ENCODE peak calls at places on chromosomes 3 and 15, in seven cellular contexts. One of them, this sample, is unnamed.

GRCh38 chr3:175433026-175433668 is 574.0 kb downstream of the NAALADL2 start:
- DNase-seq in effector CD4-positive, alpha-beta T cell: no peak
- DNase-seq in germinal center: no peak
- DNase-seq in activated CD4-positive, CD25-positive, alpha-beta regulatory T cell treated with anti-CD3 and anti-CD28 coated beads, Interleukin-2, amount 50 U/mL, for 72 hours: no peak
- DNase-seq in stimulated activated CD4-positive, alpha-beta T cell treated with anti-CD3 and anti-CD28 coated beads, Interleukin-12 subunit alpha, Interleukin-12 subunit beta, amount 100 ng/mL, for 4 hours: no peak
- DNase-seq in kidney: no peak
- DNase-seq in NCI-H187 treated with DMSO at 0.1 percent for 48 hours: no peak
- DNase-seq in this sample: no peak

GRCh38 chr15:50180578-50180977 is 1.4 kb upstream of the SLC27A2 start:
- DNase-seq in effector CD4-positive, alpha-beta T cell: no peak
- DNase-seq in germinal center: no peak
- DNase-seq in activated CD4-positive, CD25-positive, alpha-beta regulatory T cell treated with anti-CD3 and anti-CD28 coated beads, Interleukin-2, amount 50 U/mL, for 72 hours: no peak
- DNase-seq in stimulated activated CD4-positive, alpha-beta T cell treated with anti-CD3 and anti-CD28 coated beads, Interleukin-12 subunit alpha, Interleukin-12 subunit beta, amount 100 ng/mL, for 4 hours: no peak
- DNase-seq in kidney: no peak
- DNase-seq in NCI-H187 treated with DMSO at 0.1 percent for 48 hours: no peak
- DNase-seq in this sample: no peak

GRCh38 chr15:47374222-47374621 is 343.1 kb upstream of the SEMA6D start:
- DNase-seq in effector CD4-positive, alpha-beta T cell: no peak
- DNase-seq in germinal center: no peak
- DNase-seq in activated CD4-positive, CD25-positive, alpha-beta regulatory T cell treated with anti-CD3 and anti-CD28 coated beads, Interleukin-2, amount 50 U/mL, for 72 hours: no peak
- DNase-seq in stimulated activated CD4-positive, alpha-beta T cell treated with anti-CD3 and anti-CD28 coated beads, Interleukin-12 subunit alpha, Interleukin-12 subunit beta, amount 100 ng/mL, for 4 hours: no peak
- DNase-seq in kidney: no peak
- DNase-seq in NCI-H187 treated with DMSO at 0.1 percent for 48 hours: no peak
- DNase-seq in this sample: no peak

GRCh38 chr15:76059320-76060097 is at the start of gene TMEM266:
- DNase-seq in effector CD4-positive, alpha-beta T cell: no peak
- DNase-seq in germinal center: peak
- DNase-seq in activated CD4-positive, CD25-positive, alpha-beta regulatory T cell treated with anti-CD3 and anti-CD28 coated beads, Interleukin-2, amount 50 U/mL, for 72 hours: peak
- DNase-seq in stimulated activated CD4-positive, alpha-beta T cell treated with anti-CD3 and anti-CD28 coated beads, Interleukin-12 subunit alpha, Interleukin-12 subunit beta, amount 100 ng/mL, for 4 hours: peak
- DNase-seq in kidney: peak
- DNase-seq in NCI-H187 treated with DMSO at 0.1 percent for 48 hours: no peak
- DNase-seq in this sample: peak

GRCh38 chr3:59663076-59663850 is 613.4 kb upstream of the CFAP20DC start:
- DNase-seq in effector CD4-positive, alpha-beta T cell: no peak
- DNase-seq in germinal center: no peak
- DNase-seq in activated CD4-positive, CD25-positive, alpha-beta regulatory T cell treated with anti-CD3 and anti-CD28 coated beads, Interleukin-2, amount 50 U/mL, for 72 hours: no peak
- DNase-seq in stimulated activated CD4-positive, alpha-beta T cell treated with anti-CD3 and anti-CD28 coated beads, Interleukin-12 subunit alpha, Interleukin-12 subunit beta, amount 100 ng/mL, for 4 hours: no peak
- DNase-seq in kidney: no peak
- DNase-seq in NCI-H187 treated with DMSO at 0.1 percent for 48 hours: no peak
- DNase-seq in this sample: no peak

GRCh38 chr3:117537949-117538348 is 828.4 kb downstream of the TUSC7 start:
- DNase-seq in effector CD4-positive, alpha-beta T cell: no peak
- DNase-seq in germinal center: no peak
- DNase-seq in activated CD4-positive, CD25-positive, alpha-beta regulatory T cell treated with anti-CD3 and anti-CD28 coated beads, Interleukin-2, amount 50 U/mL, for 72 hours: no peak
- DNase-seq in stimulated activated CD4-positive, alpha-beta T cell treated with anti-CD3 and anti-CD28 coated beads, Interleukin-12 subunit alpha, Interleukin-12 subunit beta, amount 100 ng/mL, for 4 hours: no peak
- DNase-seq in kidney: no peak
- DNase-seq in NCI-H187 treated with DMSO at 0.1 percent for 48 hours: no peak
- DNase-seq in this sample: no peak

GRCh38 chr3:182809523-182809922 is 16.2 kb downstream of the ATP11B start:
- DNase-seq in effector CD4-positive, alpha-beta T cell: no peak
- DNase-seq in germinal center: no peak
- DNase-seq in activated CD4-positive, CD25-positive, alpha-beta regulatory T cell treated with anti-CD3 and anti-CD28 coated beads, Interleukin-2, amount 50 U/mL, for 72 hours: no peak
- DNase-seq in stimulated activated CD4-positive, alpha-beta T cell treated with anti-CD3 and anti-CD28 coated beads, Interleukin-12 subunit alpha, Interleukin-12 subunit beta, amount 100 ng/mL, for 4 hours: no peak
- DNase-seq in kidney: no peak
- DNase-seq in NCI-H187 treated with DMSO at 0.1 percent for 48 hours: no peak
- DNase-seq in this sample: no peak

GRCh38 chr3:139928708-139929505 is 6.1 kb upstream of the CLSTN2 start:
- DNase-seq in effector CD4-positive, alpha-beta T cell: no peak
- DNase-seq in germinal center: no peak
- DNase-seq in activated CD4-positive, CD25-positive, alpha-beta regulatory T cell treated with anti-CD3 and anti-CD28 coated beads, Interleukin-2, amount 50 U/mL, for 72 hours: no peak
- DNase-seq in stimulated activated CD4-positive, alpha-beta T cell treated with anti-CD3 and anti-CD28 coated beads, Interleukin-12 subunit alpha, Interleukin-12 subunit beta, amount 100 ng/mL, for 4 hours: no peak
- DNase-seq in kidney: no peak
- DNase-seq in NCI-H187 treated with DMSO at 0.1 percent for 48 hours: no peak
- DNase-seq in this sample: no peak

GRCh38 chr15:60731583-60732130 is 252.7 kb upstream of the ICE2 start:
- DNase-seq in effector CD4-positive, alpha-beta T cell: no peak
- DNase-seq in germinal center: no peak
- DNase-seq in activated CD4-positive, CD25-positive, alpha-beta regulatory T cell treated with anti-CD3 and anti-CD28 coated beads, Interleukin-2, amount 50 U/mL, for 72 hours: no peak
- DNase-seq in stimulated activated CD4-positive, alpha-beta T cell treated with anti-CD3 and anti-CD28 coated beads, Interleukin-12 subunit alpha, Interleukin-12 subunit beta, amount 100 ng/mL, for 4 hours: no peak
- DNase-seq in kidney: no peak
- DNase-seq in NCI-H187 treated with DMSO at 0.1 percent for 48 hours: no peak
- DNase-seq in this sample: no peak

GRCh38 chr15:26971303-26972018 is 480 bp downstream of the GABRG3 start:
- DNase-seq in effector CD4-positive, alpha-beta T cell: no peak
- DNase-seq in germinal center: no peak
- DNase-seq in activated CD4-positive, CD25-positive, alpha-beta regulatory T cell treated with anti-CD3 and anti-CD28 coated beads, Interleukin-2, amount 50 U/mL, for 72 hours: no peak
- DNase-seq in stimulated activated CD4-positive, alpha-beta T cell treated with anti-CD3 and anti-CD28 coated beads, Interleukin-12 subunit alpha, Interleukin-12 subunit beta, amount 100 ng/mL, for 4 hours: no peak
- DNase-seq in kidney: no peak
- DNase-seq in NCI-H187 treated with DMSO at 0.1 percent for 48 hours: no peak
- DNase-seq in this sample: no peak

GRCh38 chr3:190605385-190605784 is 91.5 kb downstream of the IL1RAP start:
- DNase-seq in effector CD4-positive, alpha-beta T cell: no peak
- DNase-seq in germinal center: no peak
- DNase-seq in activated CD4-positive, CD25-positive, alpha-beta regulatory T cell treated with anti-CD3 and anti-CD28 coated beads, Interleukin-2, amount 50 U/mL, for 72 hours: no peak
- DNase-seq in stimulated activated CD4-positive, alpha-beta T cell treated with anti-CD3 and anti-CD28 coated beads, Interleukin-12 subunit alpha, Interleukin-12 subunit beta, amount 100 ng/mL, for 4 hours: no peak
- DNase-seq in kidney: no peak
- DNase-seq in NCI-H187 treated with DMSO at 0.1 percent for 48 hours: no peak
- DNase-seq in this sample: no peak

GRCh38 chr3:18424862-18425640 is at the start of gene SATB1:
- DNase-seq in effector CD4-positive, alpha-beta T cell: peak
- DNase-seq in germinal center: peak
- DNase-seq in activated CD4-positive, CD25-positive, alpha-beta regulatory T cell treated with anti-CD3 and anti-CD28 coated beads, Interleukin-2, amount 50 U/mL, for 72 hours: peak
- DNase-seq in stimulated activated CD4-positive, alpha-beta T cell treated with anti-CD3 and anti-CD28 coated beads, Interleukin-12 subunit alpha, Interleukin-12 subunit beta, amount 100 ng/mL, for 4 hours: peak
- DNase-seq in kidney: peak
- DNase-seq in NCI-H187 treated with DMSO at 0.1 percent for 48 hours: no peak
- DNase-seq in this sample: peak

GRCh38 chr3:158152186-158152585 is 42.3 kb downstream of the RSRC1 start:
- DNase-seq in effector CD4-positive, alpha-beta T cell: no peak
- DNase-seq in germinal center: no peak
- DNase-seq in activated CD4-positive, CD25-positive, alpha-beta regulatory T cell treated with anti-CD3 and anti-CD28 coated beads, Interleukin-2, amount 50 U/mL, for 72 hours: no peak
- DNase-seq in stimulated activated CD4-positive, alpha-beta T cell treated with anti-CD3 and anti-CD28 coated beads, Interleukin-12 subunit alpha, Interleukin-12 subunit beta, amount 100 ng/mL, for 4 hours: no peak
- DNase-seq in kidney: no peak
- DNase-seq in NCI-H187 treated with DMSO at 0.1 percent for 48 hours: no peak
- DNase-seq in this sample: no peak

GRCh38 chr3:12478326-12478725 is 6.0 kb upstream of the TSEN2 start:
- DNase-seq in effector CD4-positive, alpha-beta T cell: no peak
- DNase-seq in germinal center: no peak
- DNase-seq in activated CD4-positive, CD25-positive, alpha-beta regulatory T cell treated with anti-CD3 and anti-CD28 coated beads, Interleukin-2, amount 50 U/mL, for 72 hours: no peak
- DNase-seq in stimulated activated CD4-positive, alpha-beta T cell treated with anti-CD3 and anti-CD28 coated beads, Interleukin-12 subunit alpha, Interleukin-12 subunit beta, amount 100 ng/mL, for 4 hours: no peak
- DNase-seq in kidney: no peak
- DNase-seq in NCI-H187 treated with DMSO at 0.1 percent for 48 hours: no peak
- DNase-seq in this sample: no peak

GRCh38 chr3:58749948-58750347 is 83.4 kb upstream of the FAM3D start:
- DNase-seq in effector CD4-positive, alpha-beta T cell: no peak
- DNase-seq in germinal center: no peak
- DNase-seq in activated CD4-positive, CD25-positive, alpha-beta regulatory T cell treated with anti-CD3 and anti-CD28 coated beads, Interleukin-2, amount 50 U/mL, for 72 hours: no peak
- DNase-seq in stimulated activated CD4-positive, alpha-beta T cell treated with anti-CD3 and anti-CD28 coated beads, Interleukin-12 subunit alpha, Interleukin-12 subunit beta, amount 100 ng/mL, for 4 hours: no peak
- DNase-seq in kidney: no peak
- DNase-seq in NCI-H187 treated with DMSO at 0.1 percent for 48 hours: no peak
- DNase-seq in this sample: no peak

GRCh38 chr15:63133786-63134185 is 12.1 kb downstream of the LACTB start:
- DNase-seq in effector CD4-positive, alpha-beta T cell: no peak
- DNase-seq in germinal center: no peak
- DNase-seq in activated CD4-positive, CD25-positive, alpha-beta regulatory T cell treated with anti-CD3 and anti-CD28 coated beads, Interleukin-2, amount 50 U/mL, for 72 hours: no peak
- DNase-seq in stimulated activated CD4-positive, alpha-beta T cell treated with anti-CD3 and anti-CD28 coated beads, Interleukin-12 subunit alpha, Interleukin-12 subunit beta, amount 100 ng/mL, for 4 hours: no peak
- DNase-seq in kidney: no peak
- DNase-seq in NCI-H187 treated with DMSO at 0.1 percent for 48 hours: no peak
- DNase-seq in this sample: no peak

GRCh38 chr3:138936763-138937689 is 9.9 kb downstream of the FOXL2 start:
- DNase-seq in effector CD4-positive, alpha-beta T cell: no peak
- DNase-seq in germinal center: no peak
- DNase-seq in activated CD4-positive, CD25-positive, alpha-beta regulatory T cell treated with anti-CD3 and anti-CD28 coated beads, Interleukin-2, amount 50 U/mL, for 72 hours: no peak
- DNase-seq in stimulated activated CD4-positive, alpha-beta T cell treated with anti-CD3 and anti-CD28 coated beads, Interleukin-12 subunit alpha, Interleukin-12 subunit beta, amount 100 ng/mL, for 4 hours: no peak
- DNase-seq in kidney: no peak
- DNase-seq in NCI-H187 treated with DMSO at 0.1 percent for 48 hours: no peak
- DNase-seq in this sample: no peak

GRCh38 chr3:169815590-169816150 is 3.0 kb upstream of the LRRC34 start:
- DNase-seq in effector CD4-positive, alpha-beta T cell: no peak
- DNase-seq in germinal center: no peak
- DNase-seq in activated CD4-positive, CD25-positive, alpha-beta regulatory T cell treated with anti-CD3 and anti-CD28 coated beads, Interleukin-2, amount 50 U/mL, for 72 hours: no peak
- DNase-seq in stimulated activated CD4-positive, alpha-beta T cell treated with anti-CD3 and anti-CD28 coated beads, Interleukin-12 subunit alpha, Interleukin-12 subunit beta, amount 100 ng/mL, for 4 hours: no peak
- DNase-seq in kidney: no peak
- DNase-seq in NCI-H187 treated with DMSO at 0.1 percent for 48 hours: no peak
- DNase-seq in this sample: no peak

GRCh38 chr3:143134446-143134845 is 14.9 kb downstream of the CHST2 start:
- DNase-seq in effector CD4-positive, alpha-beta T cell: no peak
- DNase-seq in germinal center: no peak
- DNase-seq in activated CD4-positive, CD25-positive, alpha-beta regulatory T cell treated with anti-CD3 and anti-CD28 coated beads, Interleukin-2, amount 50 U/mL, for 72 hours: no peak
- DNase-seq in stimulated activated CD4-positive, alpha-beta T cell treated with anti-CD3 and anti-CD28 coated beads, Interleukin-12 subunit alpha, Interleukin-12 subunit beta, amount 100 ng/mL, for 4 hours: no peak
- DNase-seq in kidney: no peak
- DNase-seq in NCI-H187 treated with DMSO at 0.1 percent for 48 hours: no peak
- DNase-seq in this sample: no peak

GRCh38 chr15:84112025-84112424 is 123.5 kb upstream of the GOLGA6L4 start:
- DNase-seq in effector CD4-positive, alpha-beta T cell: no peak
- DNase-seq in germinal center: no peak
- DNase-seq in activated CD4-positive, CD25-positive, alpha-beta regulatory T cell treated with anti-CD3 and anti-CD28 coated beads, Interleukin-2, amount 50 U/mL, for 72 hours: no peak
- DNase-seq in stimulated activated CD4-positive, alpha-beta T cell treated with anti-CD3 and anti-CD28 coated beads, Interleukin-12 subunit alpha, Interleukin-12 subunit beta, amount 100 ng/mL, for 4 hours: no peak
- DNase-seq in kidney: no peak
- DNase-seq in NCI-H187 treated with DMSO at 0.1 percent for 48 hours: no peak
- DNase-seq in this sample: no peak

GRCh38 chr3:36763850-36764703 is at the start of gene DCLK3:
- DNase-seq in effector CD4-positive, alpha-beta T cell: no peak
- DNase-seq in germinal center: peak
- DNase-seq in activated CD4-positive, CD25-positive, alpha-beta regulatory T cell treated with anti-CD3 and anti-CD28 coated beads, Interleukin-2, amount 50 U/mL, for 72 hours: no peak
- DNase-seq in stimulated activated CD4-positive, alpha-beta T cell treated with anti-CD3 and anti-CD28 coated beads, Interleukin-12 subunit alpha, Interleukin-12 subunit beta, amount 100 ng/mL, for 4 hours: no peak
- DNase-seq in kidney: no peak
- DNase-seq in NCI-H187 treated with DMSO at 0.1 percent for 48 hours: no peak
- DNase-seq in this sample: peak

GRCh38 chr3:159586587-159587202 is 401.9 kb upstream of the IL12A start:
- DNase-seq in effector CD4-positive, alpha-beta T cell: no peak
- DNase-seq in germinal center: no peak
- DNase-seq in activated CD4-positive, CD25-positive, alpha-beta regulatory T cell treated with anti-CD3 and anti-CD28 coated beads, Interleukin-2, amount 50 U/mL, for 72 hours: no peak
- DNase-seq in stimulated activated CD4-positive, alpha-beta T cell treated with anti-CD3 and anti-CD28 coated beads, Interleukin-12 subunit alpha, Interleukin-12 subunit beta, amount 100 ng/mL, for 4 hours: no peak
- DNase-seq in kidney: no peak
- DNase-seq in NCI-H187 treated with DMSO at 0.1 percent for 48 hours: no peak
- DNase-seq in this sample: no peak

GRCh38 chr3:127233371-127233770 is 40.4 kb downstream of the PRR23E start:
- DNase-seq in effector CD4-positive, alpha-beta T cell: no peak
- DNase-seq in germinal center: no peak
- DNase-seq in activated CD4-positive, CD25-positive, alpha-beta regulatory T cell treated with anti-CD3 and anti-CD28 coated beads, Interleukin-2, amount 50 U/mL, for 72 hours: no peak
- DNase-seq in stimulated activated CD4-positive, alpha-beta T cell treated with anti-CD3 and anti-CD28 coated beads, Interleukin-12 subunit alpha, Interleukin-12 subunit beta, amount 100 ng/mL, for 4 hours: no peak
- DNase-seq in kidney: no peak
- DNase-seq in NCI-H187 treated with DMSO at 0.1 percent for 48 hours: no peak
- DNase-seq in this sample: no peak

GRCh38 chr3:171092467-171092911 is 66.0 kb upstream of the SLC2A2 start:
- DNase-seq in effector CD4-positive, alpha-beta T cell: no peak
- DNase-seq in germinal center: no peak
- DNase-seq in activated CD4-positive, CD25-positive, alpha-beta regulatory T cell treated with anti-CD3 and anti-CD28 coated beads, Interleukin-2, amount 50 U/mL, for 72 hours: no peak
- DNase-seq in stimulated activated CD4-positive, alpha-beta T cell treated with anti-CD3 and anti-CD28 coated beads, Interleukin-12 subunit alpha, Interleukin-12 subunit beta, amount 100 ng/mL, for 4 hours: no peak
- DNase-seq in kidney: no peak
- DNase-seq in NCI-H187 treated with DMSO at 0.1 percent for 48 hours: peak
- DNase-seq in this sample: no peak

GRCh38 chr3:194592798-194593752 is 40.1 kb downstream of the TMEM44 start:
- DNase-seq in effector CD4-positive, alpha-beta T cell: no peak
- DNase-seq in germinal center: peak
- DNase-seq in activated CD4-positive, CD25-positive, alpha-beta regulatory T cell treated with anti-CD3 and anti-CD28 coated beads, Interleukin-2, amount 50 U/mL, for 72 hours: no peak
- DNase-seq in stimulated activated CD4-positive, alpha-beta T cell treated with anti-CD3 and anti-CD28 coated beads, Interleukin-12 subunit alpha, Interleukin-12 subunit beta, amount 100 ng/mL, for 4 hours: no peak
- DNase-seq in kidney: no peak
- DNase-seq in NCI-H187 treated with DMSO at 0.1 percent for 48 hours: no peak
- DNase-seq in this sample: no peak

GRCh38 chr3:12856626-12857025 is 15.3 kb upstream of the RPL32 start:
- DNase-seq in effector CD4-positive, alpha-beta T cell: no peak
- DNase-seq in germinal center: no peak
- DNase-seq in activated CD4-positive, CD25-positive, alpha-beta regulatory T cell treated with anti-CD3 and anti-CD28 coated beads, Interleukin-2, amount 50 U/mL, for 72 hours: no peak
- DNase-seq in stimulated activated CD4-positive, alpha-beta T cell treated with anti-CD3 and anti-CD28 coated beads, Interleukin-12 subunit alpha, Interleukin-12 subunit beta, amount 100 ng/mL, for 4 hours: no peak
- DNase-seq in kidney: no peak
- DNase-seq in NCI-H187 treated with DMSO at 0.1 percent for 48 hours: no peak
- DNase-seq in this sample: no peak

GRCh38 chr3:193507566-193507965 is 47.1 kb downstream of the ATP13A4 start:
- DNase-seq in effector CD4-positive, alpha-beta T cell: no peak
- DNase-seq in germinal center: no peak
- DNase-seq in activated CD4-positive, CD25-positive, alpha-beta regulatory T cell treated with anti-CD3 and anti-CD28 coated beads, Interleukin-2, amount 50 U/mL, for 72 hours: no peak
- DNase-seq in stimulated activated CD4-positive, alpha-beta T cell treated with anti-CD3 and anti-CD28 coated beads, Interleukin-12 subunit alpha, Interleukin-12 subunit beta, amount 100 ng/mL, for 4 hours: no peak
- DNase-seq in kidney: no peak
- DNase-seq in NCI-H187 treated with DMSO at 0.1 percent for 48 hours: no peak
- DNase-seq in this sample: no peak

GRCh38 chr3:184807549-184807948 is 4.4 kb upstream of the VPS8 start:
- DNase-seq in effector CD4-positive, alpha-beta T cell: no peak
- DNase-seq in germinal center: no peak
- DNase-seq in activated CD4-positive, CD25-positive, alpha-beta regulatory T cell treated with anti-CD3 and anti-CD28 coated beads, Interleukin-2, amount 50 U/mL, for 72 hours: no peak
- DNase-seq in stimulated activated CD4-positive, alpha-beta T cell treated with anti-CD3 and anti-CD28 coated beads, Interleukin-12 subunit alpha, Interleukin-12 subunit beta, amount 100 ng/mL, for 4 hours: no peak
- DNase-seq in kidney: no peak
- DNase-seq in NCI-H187 treated with DMSO at 0.1 percent for 48 hours: no peak
- DNase-seq in this sample: no peak

GRCh38 chr3:48747015-48747615 is 30.1 kb upstream of the IP6K2 start:
- DNase-seq in effector CD4-positive, alpha-beta T cell: no peak
- DNase-seq in germinal center: no peak
- DNase-seq in activated CD4-positive, CD25-positive, alpha-beta regulatory T cell treated with anti-CD3 and anti-CD28 coated beads, Interleukin-2, amount 50 U/mL, for 72 hours: no peak
- DNase-seq in stimulated activated CD4-positive, alpha-beta T cell treated with anti-CD3 and anti-CD28 coated beads, Interleukin-12 subunit alpha, Interleukin-12 subunit beta, amount 100 ng/mL, for 4 hours: no peak
- DNase-seq in kidney: no peak
- DNase-seq in NCI-H187 treated with DMSO at 0.1 percent for 48 hours: no peak
- DNase-seq in this sample: no peak

GRCh38 chr3:14598143-14598569 is 53.4 kb upstream of the CCDC174 start:
- DNase-seq in effector CD4-positive, alpha-beta T cell: peak
- DNase-seq in germinal center: peak
- DNase-seq in activated CD4-positive, CD25-positive, alpha-beta regulatory T cell treated with anti-CD3 and anti-CD28 coated beads, Interleukin-2, amount 50 U/mL, for 72 hours: peak
- DNase-seq in stimulated activated CD4-positive, alpha-beta T cell treated with anti-CD3 and anti-CD28 coated beads, Interleukin-12 subunit alpha, Interleukin-12 subunit beta, amount 100 ng/mL, for 4 hours: peak
- DNase-seq in kidney: no peak
- DNase-seq in NCI-H187 treated with DMSO at 0.1 percent for 48 hours: no peak
- DNase-seq in this sample: no peak

GRCh38 chr3:45870099-45870498 is 16.2 kb upstream of the CCR9 start:
- DNase-seq in effector CD4-positive, alpha-beta T cell: peak
- DNase-seq in germinal center: no peak
- DNase-seq in activated CD4-positive, CD25-positive, alpha-beta regulatory T cell treated with anti-CD3 and anti-CD28 coated beads, Interleukin-2, amount 50 U/mL, for 72 hours: peak
- DNase-seq in stimulated activated CD4-positive, alpha-beta T cell treated with anti-CD3 and anti-CD28 coated beads, Interleukin-12 subunit alpha, Interleukin-12 subunit beta, amount 100 ng/mL, for 4 hours: peak
- DNase-seq in kidney: no peak
- DNase-seq in NCI-H187 treated with DMSO at 0.1 percent for 48 hours: no peak
- DNase-seq in this sample: no peak

This sample was measured in psoas muscle.